ENCODE peak calls at places on chromosomes 7 and 10, in ten cellular contexts. One of them, this sample, is unnamed.

GRCh38 chr10:89389254-89389653 is 3.2 kb upstream of the IFIT1 start:
- DNase-seq in AG08396: no peak
- DNase-seq in NCI-H1417: no peak
- DNase-seq in erythroblast: peak
- DNase-seq in ACHN: peak
- DNase-seq in activated naive CD8-positive, alpha-beta T cell treated with anti-CD3 and anti-CD28 coated beads, Interleukin-2, amount 50 U/mL, for 24 hours: no peak
- DNase-seq in stimulated activated CD4-positive, alpha-beta T cell treated with anti-CD3 and anti-CD28 coated beads, Interleukin-4, amount 100 ng/mL, for 48 hours: no peak
- DNase-seq in CD4-positive, alpha-beta memory T cell: no peak
- DNase-seq in dorsolateral prefrontal cortex: no peak
- DNase-seq in astrocyte of the cerebellum: peak
- DNase-seq in this sample: no peak

GRCh38 chr10:76082956-76083355 is 651.5 kb downstream of the LRMDA start:
- DNase-seq in AG08396: no peak
- DNase-seq in NCI-H1417: no peak
- DNase-seq in erythroblast: no peak
- DNase-seq in ACHN: peak
- DNase-seq in activated naive CD8-positive, alpha-beta T cell treated with anti-CD3 and anti-CD28 coated beads, Interleukin-2, amount 50 U/mL, for 24 hours: no peak
- DNase-seq in stimulated activated CD4-positive, alpha-beta T cell treated with anti-CD3 and anti-CD28 coated beads, Interleukin-4, amount 100 ng/mL, for 48 hours: no peak
- DNase-seq in CD4-positive, alpha-beta memory T cell: no peak
- DNase-seq in dorsolateral prefrontal cortex: no peak
- DNase-seq in astrocyte of the cerebellum: peak
- DNase-seq in this sample: no peak

GRCh38 chr10:23038172-23038571 is 57.2 kb upstream of the MSRB2 start:
- DNase-seq in AG08396: no peak
- DNase-seq in NCI-H1417: no peak
- DNase-seq in erythroblast: no peak
- DNase-seq in ACHN: no peak
- DNase-seq in activated naive CD8-positive, alpha-beta T cell treated with anti-CD3 and anti-CD28 coated beads, Interleukin-2, amount 50 U/mL, for 24 hours: no peak
- DNase-seq in stimulated activated CD4-positive, alpha-beta T cell treated with anti-CD3 and anti-CD28 coated beads, Interleukin-4, amount 100 ng/mL, for 48 hours: no peak
- DNase-seq in CD4-positive, alpha-beta memory T cell: no peak
- DNase-seq in dorsolateral prefrontal cortex: no peak
- DNase-seq in astrocyte of the cerebellum: no peak
- DNase-seq in this sample: no peak

GRCh38 chr10:91901784-91902677 is 7.3 kb downstream of the FGFBP3 start:
- DNase-seq in AG08396: peak
- DNase-seq in NCI-H1417: no peak
- DNase-seq in erythroblast: peak
- DNase-seq in ACHN: peak
- DNase-seq in activated naive CD8-positive, alpha-beta T cell treated with anti-CD3 and anti-CD28 coated beads, Interleukin-2, amount 50 U/mL, for 24 hours: peak
- DNase-seq in stimulated activated CD4-positive, alpha-beta T cell treated with anti-CD3 and anti-CD28 coated beads, Interleukin-4, amount 100 ng/mL, for 48 hours: peak
- DNase-seq in CD4-positive, alpha-beta memory T cell: peak
- DNase-seq in dorsolateral prefrontal cortex: no peak
- DNase-seq in astrocyte of the cerebellum: peak
- DNase-seq in this sample: no peak

GRCh38 chr10:78656815-78657621 is 411.7 kb upstream of the ZMIZ1 start:
- DNase-seq in AG08396: no peak
- DNase-seq in NCI-H1417: no peak
- DNase-seq in erythroblast: no peak
- DNase-seq in ACHN: no peak
- DNase-seq in activated naive CD8-positive, alpha-beta T cell treated with anti-CD3 and anti-CD28 coated beads, Interleukin-2, amount 50 U/mL, for 24 hours: no peak
- DNase-seq in stimulated activated CD4-positive, alpha-beta T cell treated with anti-CD3 and anti-CD28 coated beads, Interleukin-4, amount 100 ng/mL, for 48 hours: no peak
- DNase-seq in CD4-positive, alpha-beta memory T cell: no peak
- DNase-seq in dorsolateral prefrontal cortex: peak
- DNase-seq in astrocyte of the cerebellum: no peak
- DNase-seq in this sample: no peak

GRCh38 chr7:153152786-153153185 is 393.2 kb downstream of the ACTR3B start:
- DNase-seq in AG08396: no peak
- DNase-seq in NCI-H1417: no peak
- DNase-seq in erythroblast: no peak
- DNase-seq in ACHN: no peak
- DNase-seq in activated naive CD8-positive, alpha-beta T cell treated with anti-CD3 and anti-CD28 coated beads, Interleukin-2, amount 50 U/mL, for 24 hours: no peak
- DNase-seq in stimulated activated CD4-positive, alpha-beta T cell treated with anti-CD3 and anti-CD28 coated beads, Interleukin-4, amount 100 ng/mL, for 48 hours: no peak
- DNase-seq in CD4-positive, alpha-beta memory T cell: no peak
- DNase-seq in dorsolateral prefrontal cortex: no peak
- DNase-seq in astrocyte of the cerebellum: no peak
- DNase-seq in this sample: no peak

GRCh38 chr7:157273208-157274202 is 63.3 kb upstream of the DNAJB6 start:
- DNase-seq in AG08396: peak
- DNase-seq in NCI-H1417: peak
- DNase-seq in erythroblast: peak
- DNase-seq in ACHN: peak
- DNase-seq in activated naive CD8-positive, alpha-beta T cell treated with anti-CD3 and anti-CD28 coated beads, Interleukin-2, amount 50 U/mL, for 24 hours: peak
- DNase-seq in stimulated activated CD4-positive, alpha-beta T cell treated with anti-CD3 and anti-CD28 coated beads, Interleukin-4, amount 100 ng/mL, for 48 hours: peak
- DNase-seq in CD4-positive, alpha-beta memory T cell: peak
- DNase-seq in dorsolateral prefrontal cortex: no peak
- DNase-seq in astrocyte of the cerebellum: peak
- DNase-seq in this sample: peak

GRCh38 chr10:71766717-71767419 is 6.5 kb downstream of the VSIR start:
- DNase-seq in AG08396: peak
- DNase-seq in NCI-H1417: no peak
- DNase-seq in erythroblast: peak
- DNase-seq in ACHN: peak
- DNase-seq in activated naive CD8-positive, alpha-beta T cell treated with anti-CD3 and anti-CD28 coated beads, Interleukin-2, amount 50 U/mL, for 24 hours: no peak
- DNase-seq in stimulated activated CD4-positive, alpha-beta T cell treated with anti-CD3 and anti-CD28 coated beads, Interleukin-4, amount 100 ng/mL, for 48 hours: no peak
- DNase-seq in CD4-positive, alpha-beta memory T cell: no peak
- DNase-seq in dorsolateral prefrontal cortex: no peak
- DNase-seq in astrocyte of the cerebellum: peak
- DNase-seq in this sample: peak

GRCh38 chr10:127949831-127950230 is 42.9 kb downstream of the PTPRE start:
- DNase-seq in AG08396: no peak
- DNase-seq in NCI-H1417: no peak
- DNase-seq in erythroblast: no peak
- DNase-seq in ACHN: no peak
- DNase-seq in activated naive CD8-positive, alpha-beta T cell treated with anti-CD3 and anti-CD28 coated beads, Interleukin-2, amount 50 U/mL, for 24 hours: no peak
- DNase-seq in stimulated activated CD4-positive, alpha-beta T cell treated with anti-CD3 and anti-CD28 coated beads, Interleukin-4, amount 100 ng/mL, for 48 hours: no peak
- DNase-seq in CD4-positive, alpha-beta memory T cell: no peak
- DNase-seq in dorsolateral prefrontal cortex: no peak
- DNase-seq in astrocyte of the cerebellum: no peak
- DNase-seq in this sample: no peak

GRCh38 chr10:126123466-126123865 is 227.1 kb downstream of the FANK1 start:
- DNase-seq in AG08396: no peak
- DNase-seq in NCI-H1417: no peak
- DNase-seq in erythroblast: no peak
- DNase-seq in ACHN: no peak
- DNase-seq in activated naive CD8-positive, alpha-beta T cell treated with anti-CD3 and anti-CD28 coated beads, Interleukin-2, amount 50 U/mL, for 24 hours: no peak
- DNase-seq in stimulated activated CD4-positive, alpha-beta T cell treated with anti-CD3 and anti-CD28 coated beads, Interleukin-4, amount 100 ng/mL, for 48 hours: no peak
- DNase-seq in CD4-positive, alpha-beta memory T cell: no peak
- DNase-seq in dorsolateral prefrontal cortex: no peak
- DNase-seq in astrocyte of the cerebellum: no peak
- DNase-seq in this sample: no peak

GRCh38 chr7:14858410-14858809 is 44.1 kb downstream of the DGKB start:
- DNase-seq in AG08396: no peak
- DNase-seq in NCI-H1417: no peak
- DNase-seq in erythroblast: no peak
- DNase-seq in ACHN: no peak
- DNase-seq in activated naive CD8-positive, alpha-beta T cell treated with anti-CD3 and anti-CD28 coated beads, Interleukin-2, amount 50 U/mL, for 24 hours: no peak
- DNase-seq in stimulated activated CD4-positive, alpha-beta T cell treated with anti-CD3 and anti-CD28 coated beads, Interleukin-4, amount 100 ng/mL, for 48 hours: no peak
- DNase-seq in CD4-positive, alpha-beta memory T cell: no peak
- DNase-seq in dorsolateral prefrontal cortex: no peak
- DNase-seq in astrocyte of the cerebellum: no peak
- DNase-seq in this sample: no peak

GRCh38 chr7:157271991-157272324 is 64.8 kb upstream of the DNAJB6 start:
- DNase-seq in AG08396: peak
- DNase-seq in NCI-H1417: no peak
- DNase-seq in erythroblast: no peak
- DNase-seq in ACHN: no peak
- DNase-seq in activated naive CD8-positive, alpha-beta T cell treated with anti-CD3 and anti-CD28 coated beads, Interleukin-2, amount 50 U/mL, for 24 hours: no peak
- DNase-seq in stimulated activated CD4-positive, alpha-beta T cell treated with anti-CD3 and anti-CD28 coated beads, Interleukin-4, amount 100 ng/mL, for 48 hours: no peak
- DNase-seq in CD4-positive, alpha-beta memory T cell: no peak
- DNase-seq in dorsolateral prefrontal cortex: no peak
- DNase-seq in astrocyte of the cerebellum: peak
- DNase-seq in this sample: peak

This sample was measured in SJCRH30.